ENCODE peak calls at places on chromosomes 12 and 14, in five cellular contexts. One of them, this sample, is unnamed.

GRCh38 chr12:57097554-57097835 is 8.6 kb downstream of the NAB2 start:
- DNase-seq in aorta: peak
- DNase-seq in IMR-90: no peak
- DNase-seq in AG04450: no peak
- DNase-seq in fibroblast of the aortic adventitia: no peak
- DNase-seq in this sample: no peak

GRCh38 chr12:74890237-74890599 is 319.4 kb downstream of the KCNC2 start:
- DNase-seq in aorta: no peak
- DNase-seq in IMR-90: peak
- DNase-seq in AG04450: peak
- DNase-seq in fibroblast of the aortic adventitia: peak
- DNase-seq in this sample: peak

GRCh38 chr12:110199360-110200123 is 75.4 kb downstream of the IFT81 start:
- DNase-seq in aorta: no peak
- DNase-seq in IMR-90: peak
- DNase-seq in AG04450: no peak
- DNase-seq in fibroblast of the aortic adventitia: peak
- DNase-seq in this sample: no peak

GRCh38 chr14:104133496-104133895 is 4.9 kb upstream of the KIF26A start:
- DNase-seq in aorta: peak
- DNase-seq in IMR-90: no peak
- DNase-seq in AG04450: no peak
- DNase-seq in fibroblast of the aortic adventitia: no peak
- DNase-seq in this sample: no peak

GRCh38 chr14:61933021-61933420 is 170.8 kb downstream of the SNAPC1 start:
- DNase-seq in aorta: no peak
- DNase-seq in IMR-90: no peak
- DNase-seq in AG04450: no peak
- DNase-seq in fibroblast of the aortic adventitia: no peak
- DNase-seq in this sample: no peak

GRCh38 chr14:62156052-62156451 is 393.8 kb downstream of the SNAPC1 start:
- DNase-seq in aorta: no peak
- DNase-seq in IMR-90: no peak
- DNase-seq in AG04450: no peak
- DNase-seq in fibroblast of the aortic adventitia: no peak
- DNase-seq in this sample: no peak

GRCh38 chr12:48285751-48286650 is 64.7 kb downstream of the ZNF641 start:
- DNase-seq in aorta: no peak
- DNase-seq in IMR-90: no peak
- DNase-seq in AG04450: no peak
- DNase-seq in fibroblast of the aortic adventitia: no peak
- DNase-seq in this sample: no peak

GRCh38 chr12:41903014-41903702 is 241.5 kb downstream of the GXYLT1 start:
- DNase-seq in aorta: no peak
- DNase-seq in IMR-90: no peak
- DNase-seq in AG04450: no peak
- DNase-seq in fibroblast of the aortic adventitia: no peak
- DNase-seq in this sample: no peak

GRCh38 chr14:74261288-74261687 is 22.0 kb downstream of the VSX2 start:
- DNase-seq in aorta: no peak
- DNase-seq in IMR-90: no peak
- DNase-seq in AG04450: no peak
- DNase-seq in fibroblast of the aortic adventitia: no peak
- DNase-seq in this sample: no peak

GRCh38 chr14:81103443-81103842 is 117.3 kb downstream of the GTF2A1 start:
- DNase-seq in aorta: no peak
- DNase-seq in IMR-90: no peak
- DNase-seq in AG04450: no peak
- DNase-seq in fibroblast of the aortic adventitia: no peak
- DNase-seq in this sample: no peak

GRCh38 chr14:77961853-77962580 is 162.1 kb downstream of the ADCK1 start:
- DNase-seq in aorta: no peak
- DNase-seq in IMR-90: no peak
- DNase-seq in AG04450: no peak
- DNase-seq in fibroblast of the aortic adventitia: no peak
- DNase-seq in this sample: no peak

GRCh38 chr12:49294086-49294803 is 702 bp upstream of the PRPH start:
- DNase-seq in aorta: peak
- DNase-seq in IMR-90: no peak
- DNase-seq in AG04450: no peak
- DNase-seq in fibroblast of the aortic adventitia: no peak
- DNase-seq in this sample: no peak

GRCh38 chr12:122850695-122851350 is 15.6 kb downstream of the HIP1R start:
- DNase-seq in aorta: peak
- DNase-seq in IMR-90: peak
- DNase-seq in AG04450: no peak
- DNase-seq in fibroblast of the aortic adventitia: no peak
- DNase-seq in this sample: no peak

GRCh38 chr12:2836576-2836975 is 1.7 kb upstream of the NRIP2 start:
- DNase-seq in aorta: no peak
- DNase-seq in IMR-90: no peak
- DNase-seq in AG04450: no peak
- DNase-seq in fibroblast of the aortic adventitia: no peak
- DNase-seq in this sample: no peak
- H3K4me3 ChIP-seq in aorta: no peak
- H3K4me3 ChIP-seq in IMR-90: no peak
- H3K4me3 ChIP-seq in AG04450: no peak
- H3K4me3 ChIP-seq in fibroblast of the aortic adventitia: no peak
- H3K4me3 ChIP-seq in this sample: no peak

DNA sequence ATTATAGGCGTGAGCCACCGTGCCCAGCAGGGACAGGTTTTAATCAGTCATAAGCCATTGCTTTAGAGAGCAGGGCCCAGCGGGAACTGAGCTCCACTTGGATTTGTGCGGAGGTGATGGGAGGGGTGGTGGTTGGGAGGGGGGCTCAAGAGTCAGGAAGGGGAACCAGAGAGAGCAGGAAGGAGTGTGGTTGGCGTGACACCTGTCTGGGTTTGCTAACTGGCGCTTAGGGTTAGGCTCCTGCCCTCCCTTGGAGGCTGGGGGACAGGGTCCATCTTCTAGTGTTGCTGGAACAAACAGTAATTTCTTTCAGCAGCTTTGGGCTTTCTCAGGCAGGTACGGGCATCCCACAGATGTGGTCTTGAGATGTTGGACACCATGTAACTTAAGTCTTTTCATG is 7.5 kb upstream of the ALDH2 start:
- DNase-seq in aorta: no peak
- DNase-seq in IMR-90: no peak
- DNase-seq in AG04450: no peak
- DNase-seq in fibroblast of the aortic adventitia: no peak
- DNase-seq in this sample: no peak
- H3K4me3 ChIP-seq in aorta: no peak
- H3K4me3 ChIP-seq in IMR-90: no peak
- H3K4me3 ChIP-seq in AG04450: no peak
- H3K4me3 ChIP-seq in fibroblast of the aortic adventitia: no peak
- H3K4me3 ChIP-seq in this sample: no peak

GRCh38 chr14:99592394-99592793 is 11.6 kb downstream of the CCDC85C start:
- DNase-seq in aorta: no peak
- DNase-seq in IMR-90: no peak
- DNase-seq in AG04450: no peak
- DNase-seq in fibroblast of the aortic adventitia: no peak
- DNase-seq in this sample: no peak

GRCh38 chr14:99595034-99595433 is 9.0 kb downstream of the CCDC85C start:
- DNase-seq in aorta: no peak
- DNase-seq in IMR-90: no peak
- DNase-seq in AG04450: no peak
- DNase-seq in fibroblast of the aortic adventitia: no peak
- DNase-seq in this sample: no peak

GRCh38 chr14:99592933-99593753 is 10.9 kb downstream of the CCDC85C start:
- DNase-seq in aorta: no peak
- DNase-seq in IMR-90: no peak
- DNase-seq in AG04450: no peak
- DNase-seq in fibroblast of the aortic adventitia: no peak
- DNase-seq in this sample: no peak

GRCh38 chr14:99595524-99595923 is 8.5 kb downstream of the CCDC85C start:
- DNase-seq in aorta: no peak
- DNase-seq in IMR-90: no peak
- DNase-seq in AG04450: no peak
- DNase-seq in fibroblast of the aortic adventitia: no peak
- DNase-seq in this sample: no peak

DNA sequence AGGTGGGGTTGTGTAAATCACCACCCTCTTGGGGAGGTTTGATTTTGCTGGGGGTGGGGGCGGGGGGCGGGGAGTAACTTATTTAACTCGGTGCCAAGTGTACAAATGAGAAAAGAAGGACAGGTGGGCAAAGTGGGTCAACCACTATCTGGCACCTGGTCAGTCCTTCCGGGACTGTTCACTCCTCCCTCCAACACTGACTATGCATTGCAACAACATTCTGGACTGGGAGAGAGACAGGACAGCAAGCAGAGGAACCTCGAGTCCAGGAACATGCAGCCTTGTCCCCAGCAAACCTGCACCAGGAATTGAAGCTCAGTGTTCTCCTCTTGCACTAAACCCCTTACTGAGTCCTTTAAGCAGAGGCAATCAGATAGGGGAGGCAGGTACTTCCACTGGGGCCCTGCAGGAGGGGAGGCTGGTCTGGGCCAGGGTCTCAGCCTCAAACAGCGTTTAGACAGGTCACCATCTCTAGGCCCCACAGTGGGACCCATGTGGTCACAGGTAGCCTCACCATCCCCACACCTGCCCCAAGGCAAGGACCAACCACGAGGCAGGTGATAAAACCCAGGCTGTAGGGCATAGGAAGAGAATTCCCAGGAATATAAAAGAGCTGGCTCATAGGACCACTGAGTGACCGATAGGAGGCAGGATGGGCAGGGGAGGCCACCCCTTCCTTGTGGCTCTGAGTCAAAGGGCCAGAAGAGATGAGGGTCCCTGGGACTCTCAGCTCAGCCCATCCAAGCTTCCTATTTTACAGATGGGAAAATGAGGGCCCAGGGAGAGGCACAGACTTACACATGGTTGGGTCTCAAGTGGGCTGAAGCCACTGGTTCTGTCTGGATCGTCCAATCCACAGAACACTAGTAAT is 9.8 kb downstream of the CCDC85C start:
- DNase-seq in aorta: no peak
- DNase-seq in IMR-90: no peak
- DNase-seq in AG04450: no peak
- DNase-seq in fibroblast of the aortic adventitia: no peak
- DNase-seq in this sample: no peak
- H3K4me3 ChIP-seq in aorta: no peak
- H3K4me3 ChIP-seq in IMR-90: no peak
- H3K4me3 ChIP-seq in AG04450: no peak
- H3K4me3 ChIP-seq in fibroblast of the aortic adventitia: no peak
- H3K4me3 ChIP-seq in this sample: no peak

GRCh38 chr12:23949212-23950010 is at the start of gene SOX5:
- DNase-seq in aorta: peak
- DNase-seq in IMR-90: peak
- DNase-seq in AG04450: peak
- DNase-seq in fibroblast of the aortic adventitia: peak
- DNase-seq in this sample: no peak

GRCh38 chr12:23950011-23950774 is 723 bp upstream of the SOX5 start:
- DNase-seq in aorta: no peak
- DNase-seq in IMR-90: peak
- DNase-seq in AG04450: no peak
- DNase-seq in fibroblast of the aortic adventitia: peak
- DNase-seq in this sample: no peak

GRCh38 chr12:23945249-23945648 is 4.2 kb downstream of the SOX5 start:
- DNase-seq in aorta: no peak
- DNase-seq in IMR-90: no peak
- DNase-seq in AG04450: no peak
- DNase-seq in fibroblast of the aortic adventitia: no peak
- DNase-seq in this sample: no peak

GRCh38 chr12:23944067-23944466 is 5.4 kb downstream of the SOX5 start:
- DNase-seq in aorta: no peak
- DNase-seq in IMR-90: no peak
- DNase-seq in AG04450: no peak
- DNase-seq in fibroblast of the aortic adventitia: no peak
- DNase-seq in this sample: no peak

DNA sequence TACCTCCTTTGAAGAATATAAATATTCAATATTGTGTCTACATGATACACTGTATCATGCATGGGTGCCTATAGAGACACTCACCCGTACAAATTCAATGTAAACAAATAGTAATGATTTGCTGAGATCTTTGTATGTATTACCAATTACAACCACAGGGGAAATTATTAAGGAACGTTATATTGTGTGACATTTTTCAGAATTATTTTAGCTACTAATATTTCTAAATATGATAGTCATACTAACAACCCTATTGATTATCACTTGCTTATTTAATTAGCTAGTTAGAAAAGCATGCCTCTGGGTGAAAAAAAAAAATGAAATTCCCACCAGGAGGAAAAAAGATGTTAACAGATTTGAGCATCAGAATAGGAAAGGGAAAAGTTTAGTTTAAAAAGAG is 2.1 kb downstream of the SOX5 start:
- DNase-seq in aorta: no peak
- DNase-seq in IMR-90: no peak
- DNase-seq in AG04450: no peak
- DNase-seq in fibroblast of the aortic adventitia: no peak
- DNase-seq in this sample: no peak
- H3K4me3 ChIP-seq in aorta: no peak
- H3K4me3 ChIP-seq in IMR-90: no peak
- H3K4me3 ChIP-seq in AG04450: no peak
- H3K4me3 ChIP-seq in fibroblast of the aortic adventitia: no peak
- H3K4me3 ChIP-seq in this sample: no peak

GRCh38 chr12:116882742-116883141 is 1.5 kb upstream of the HRK start:
- DNase-seq in aorta: no peak
- DNase-seq in IMR-90: peak
- DNase-seq in AG04450: no peak
- DNase-seq in fibroblast of the aortic adventitia: peak
- DNase-seq in this sample: no peak

GRCh38 chr12:116881325-116881866 is at the start of gene HRK:
- DNase-seq in aorta: no peak
- DNase-seq in IMR-90: no peak
- DNase-seq in AG04450: no peak
- DNase-seq in fibroblast of the aortic adventitia: no peak
- DNase-seq in this sample: no peak

GRCh38 chr12:116880213-116880816 is 926 bp downstream of the HRK start:
- DNase-seq in aorta: no peak
- DNase-seq in IMR-90: no peak
- DNase-seq in AG04450: no peak
- DNase-seq in fibroblast of the aortic adventitia: peak
- DNase-seq in this sample: no peak

GRCh38 chr12:116880817-116881324 is 370 bp downstream of the HRK start:
- DNase-seq in aorta: no peak
- DNase-seq in IMR-90: peak
- DNase-seq in AG04450: no peak
- DNase-seq in fibroblast of the aortic adventitia: peak
- DNase-seq in this sample: no peak

GRCh38 chr12:116881867-116882507 is 746 bp upstream of the HRK start:
- DNase-seq in aorta: no peak
- DNase-seq in IMR-90: no peak
- DNase-seq in AG04450: no peak
- DNase-seq in fibroblast of the aortic adventitia: no peak
- DNase-seq in this sample: no peak
- H3K4me3 ChIP-seq in aorta: no peak
- H3K4me3 ChIP-seq in IMR-90: no peak
- H3K4me3 ChIP-seq in AG04450: no peak
- H3K4me3 ChIP-seq in fibroblast of the aortic adventitia: no peak
- H3K4me3 ChIP-seq in this sample: no peak

This sample was measured in AG04449.